ENCODE peak calls at places on chromosome 11, in five cellular contexts. One of them, this sample, is unnamed.

GRCh38 chr11:57668467-57668890 is 565 bp downstream of the ZDHHC5 start:
- DNase-seq in heart left ventricle: no peak
- DNase-seq in upper lobe of right lung: no peak
- DNase-seq in colonic mucosa: no peak
- DNase-seq in A549: no peak
- DNase-seq in this sample: no peak

GRCh38 chr11:40280161-40281054 is 1179.0 kb downstream of the LRRC4C start:
- DNase-seq in heart left ventricle: peak; percentile 56
- DNase-seq in upper lobe of right lung: no peak
- DNase-seq in colonic mucosa: no peak
- DNase-seq in A549: no peak
- DNase-seq in this sample: no peak

GRCh38 chr11:109929308-109929707 is 163.9 kb upstream of the ZC3H12C start:
- DNase-seq in heart left ventricle: no peak
- DNase-seq in upper lobe of right lung: no peak
- DNase-seq in colonic mucosa: no peak
- DNase-seq in A549: no peak
- DNase-seq in this sample: no peak

GRCh38 chr11:13215157-13215556 is 62.4 kb upstream of the BMAL1 start:
- DNase-seq in heart left ventricle: no peak
- DNase-seq in upper lobe of right lung: no peak
- DNase-seq in colonic mucosa: no peak
- DNase-seq in A549: peak; percentile 82
- DNase-seq in this sample: no peak

GRCh38 chr11:28144808-28145207 is 36.6 kb downstream of the METTL15 start:
- DNase-seq in heart left ventricle: no peak
- DNase-seq in upper lobe of right lung: no peak
- DNase-seq in colonic mucosa: no peak
- DNase-seq in A549: no peak
- DNase-seq in this sample: no peak

GRCh38 chr11:12253843-12254281 is 123.5 kb upstream of the PARVA start:
- DNase-seq in heart left ventricle: no peak
- DNase-seq in upper lobe of right lung: no peak
- DNase-seq in colonic mucosa: peak; percentile 70
- DNase-seq in A549: no peak
- DNase-seq in this sample: peak; percentile 87

GRCh38 chr11:44568706-44569473 is 3.4 kb downstream of the CD82 start:
- DNase-seq in heart left ventricle: peak; percentile 83
- DNase-seq in upper lobe of right lung: peak; percentile 82
- DNase-seq in colonic mucosa: peak; percentile 67
- DNase-seq in A549: peak; percentile 43
- DNase-seq in this sample: no peak

GRCh38 chr11:108654994-108655631 is 9.8 kb upstream of the DDX10 start:
- DNase-seq in heart left ventricle: no peak
- DNase-seq in upper lobe of right lung: no peak
- DNase-seq in colonic mucosa: peak; percentile 63
- DNase-seq in A549: peak; percentile 54
- DNase-seq in this sample: peak; percentile 66

GRCh38 chr11:120510406-120511115 is 987 bp upstream of the GRIK4 start:
- DNase-seq in heart left ventricle: no peak
- DNase-seq in upper lobe of right lung: peak; percentile 53
- DNase-seq in colonic mucosa: no peak
- DNase-seq in A549: no peak
- DNase-seq in this sample: no peak

GRCh38 chr11:96341237-96342130 is 1.5 kb downstream of the MAML2 start:
- DNase-seq in heart left ventricle: peak; percentile 51
- DNase-seq in upper lobe of right lung: peak; percentile 83
- DNase-seq in colonic mucosa: peak; percentile 71
- DNase-seq in A549: peak; percentile 9
- DNase-seq in this sample: peak; percentile 33

GRCh38 chr11:103406357-103406756 is 297.1 kb downstream of the DYNC2H1 start:
- DNase-seq in heart left ventricle: no peak
- DNase-seq in upper lobe of right lung: no peak
- DNase-seq in colonic mucosa: no peak
- DNase-seq in A549: no peak
- DNase-seq in this sample: no peak

GRCh38 chr11:134357545-134357839 is 25.7 kb downstream of the GLB1L2 start:
- DNase-seq in heart left ventricle: no peak
- DNase-seq in upper lobe of right lung: no peak
- DNase-seq in colonic mucosa: no peak
- DNase-seq in A549: no peak
- DNase-seq in this sample: no peak

GRCh38 chr11:103633037-103633788 is 403.2 kb upstream of the DDI1 start:
- DNase-seq in heart left ventricle: no peak
- DNase-seq in upper lobe of right lung: no peak
- DNase-seq in colonic mucosa: no peak
- DNase-seq in A549: no peak
- DNase-seq in this sample: no peak

GRCh38 chr11:113634940-113635575 is 71.0 kb downstream of the TMPRSS5 start:
- DNase-seq in heart left ventricle: no peak
- DNase-seq in upper lobe of right lung: no peak
- DNase-seq in colonic mucosa: no peak
- DNase-seq in A549: no peak
- DNase-seq in this sample: no peak

GRCh38 chr11:119793335-119793984 is 64.5 kb upstream of the NECTIN1 start:
- DNase-seq in heart left ventricle: no peak
- DNase-seq in upper lobe of right lung: peak; percentile 46
- DNase-seq in colonic mucosa: no peak
- DNase-seq in A549: no peak
- DNase-seq in this sample: no peak

GRCh38 chr11:72295471-72295870 is 51.5 kb upstream of the PHOX2A start:
- DNase-seq in heart left ventricle: no peak
- DNase-seq in upper lobe of right lung: no peak
- DNase-seq in colonic mucosa: no peak
- DNase-seq in A549: no peak
- DNase-seq in this sample: no peak

GRCh38 chr11:6298605-6299004 is 21.7 kb downstream of the CAVIN3 start:
- DNase-seq in heart left ventricle: peak; percentile 69
- DNase-seq in upper lobe of right lung: peak; percentile 65
- DNase-seq in colonic mucosa: peak; percentile 21
- DNase-seq in A549: peak; percentile 72
- DNase-seq in this sample: peak; percentile 85

GRCh38 chr11:69142894-69143293 is 12.8 kb upstream of the SMIM38 start:
- DNase-seq in heart left ventricle: no peak
- DNase-seq in upper lobe of right lung: no peak
- DNase-seq in colonic mucosa: no peak
- DNase-seq in A549: no peak
- DNase-seq in this sample: no peak

GRCh38 chr11:116276051-116277044 is 496.4 kb downstream of the BUD13 start:
- DNase-seq in heart left ventricle: peak; percentile 72
- DNase-seq in upper lobe of right lung: peak; percentile 91
- DNase-seq in colonic mucosa: peak; percentile 83
- DNase-seq in A549: peak; percentile 82
- DNase-seq in this sample: peak; percentile 79

GRCh38 chr11:132586801-132587200 is 945.5 kb downstream of the OPCML start:
- DNase-seq in heart left ventricle: no peak
- DNase-seq in upper lobe of right lung: no peak
- DNase-seq in colonic mucosa: no peak
- DNase-seq in A549: no peak
- DNase-seq in this sample: no peak

GRCh38 chr11:14650064-14650463 is 6.5 kb downstream of the PDE3B start:
- DNase-seq in heart left ventricle: no peak
- DNase-seq in upper lobe of right lung: no peak
- DNase-seq in colonic mucosa: no peak
- DNase-seq in A549: no peak
- DNase-seq in this sample: no peak

GRCh38 chr11:10407055-10407454 is 48.0 kb upstream of the AMPD3 start:
- DNase-seq in heart left ventricle: no peak
- DNase-seq in upper lobe of right lung: no peak
- DNase-seq in colonic mucosa: no peak
- DNase-seq in A549: peak; percentile 74
- DNase-seq in this sample: no peak

GRCh38 chr11:13868710-13869403 is 93.7 kb upstream of the SPON1 start:
- DNase-seq in heart left ventricle: no peak
- DNase-seq in upper lobe of right lung: no peak
- DNase-seq in colonic mucosa: no peak
- DNase-seq in A549: no peak
- DNase-seq in this sample: no peak

GRCh38 chr11:127000991-127001390 is 421 bp upstream of the KIRREL3 start:
- DNase-seq in heart left ventricle: no peak
- DNase-seq in upper lobe of right lung: no peak
- DNase-seq in colonic mucosa: no peak
- DNase-seq in A549: no peak
- DNase-seq in this sample: no peak

GRCh38 chr11:126997196-126997595 is 3.4 kb downstream of the KIRREL3 start:
- DNase-seq in heart left ventricle: no peak
- DNase-seq in upper lobe of right lung: no peak
- DNase-seq in colonic mucosa: no peak
- DNase-seq in A549: no peak
- DNase-seq in this sample: no peak

GRCh38 chr11:126997641-126998040 is 2.9 kb downstream of the KIRREL3 start:
- DNase-seq in heart left ventricle: no peak
- DNase-seq in upper lobe of right lung: no peak
- DNase-seq in colonic mucosa: no peak
- DNase-seq in A549: no peak
- DNase-seq in this sample: no peak

GRCh38 chr11:127000291-127000968 is at the start of gene KIRREL3:
- DNase-seq in heart left ventricle: no peak
- DNase-seq in upper lobe of right lung: no peak
- DNase-seq in colonic mucosa: no peak
- DNase-seq in A549: peak; percentile 33
- DNase-seq in this sample: no peak

GRCh38 chr11:126999366-126999765 is 1.2 kb downstream of the KIRREL3 start:
- DNase-seq in heart left ventricle: no peak
- DNase-seq in upper lobe of right lung: no peak
- DNase-seq in colonic mucosa: no peak
- DNase-seq in A549: no peak
- DNase-seq in this sample: no peak
- H3K4me3 ChIP-seq in heart left ventricle: no peak overlapping the region
- H3K4me3 ChIP-seq in upper lobe of right lung: no peak overlapping the region
- H3K4me3 ChIP-seq in colonic mucosa: no peak overlapping the region
- H3K4me3 ChIP-seq in A549: peak overlapping the region; percentile 64
- H3K4me3 ChIP-seq in this sample: no peak overlapping the region

GRCh38 chr11:130846606-130847005 is 69.7 kb downstream of the SNX19 start:
- DNase-seq in heart left ventricle: no peak
- DNase-seq in upper lobe of right lung: no peak
- DNase-seq in colonic mucosa: no peak
- DNase-seq in A549: peak; percentile 4
- DNase-seq in this sample: no peak

GRCh38 chr11:130849215-130849568 is 67.1 kb downstream of the SNX19 start:
- DNase-seq in heart left ventricle: no peak
- DNase-seq in upper lobe of right lung: no peak
- DNase-seq in colonic mucosa: no peak
- DNase-seq in A549: no peak
- DNase-seq in this sample: no peak

GRCh38 chr11:130850185-130850944 is 65.9 kb downstream of the SNX19 start:
- DNase-seq in heart left ventricle: no peak
- DNase-seq in upper lobe of right lung: no peak
- DNase-seq in colonic mucosa: no peak
- DNase-seq in A549: no peak
- DNase-seq in this sample: no peak

GRCh38 chr11:130848361-130849214 is 67.7 kb downstream of the SNX19 start:
- DNase-seq in heart left ventricle: no peak
- DNase-seq in upper lobe of right lung: no peak
- DNase-seq in colonic mucosa: no peak
- DNase-seq in A549: no peak
- DNase-seq in this sample: no peak

DNA sequence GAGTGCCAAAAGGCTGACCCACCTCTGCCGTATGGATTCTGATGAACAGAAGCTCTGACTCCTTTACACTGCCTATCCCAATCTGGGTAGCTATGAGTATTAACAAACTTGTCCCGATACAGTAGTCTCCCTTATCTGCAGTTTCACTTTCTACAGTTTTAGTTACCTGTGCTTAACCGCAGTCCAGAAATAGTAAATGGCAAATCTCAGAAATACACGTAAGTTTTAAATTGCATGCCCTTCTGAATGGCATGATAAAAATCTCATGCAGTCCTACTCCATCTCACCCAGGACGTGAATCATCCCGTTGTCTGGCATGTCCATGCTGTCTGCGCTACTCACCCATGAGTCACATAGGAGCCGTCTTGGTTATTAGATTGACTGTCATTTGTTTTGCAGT is 68.8 kb downstream of the SNX19 start:
- DNase-seq in heart left ventricle: no peak
- DNase-seq in upper lobe of right lung: no peak
- DNase-seq in colonic mucosa: no peak
- DNase-seq in A549: peak; percentile 75
- DNase-seq in this sample: no peak
- H3K4me3 ChIP-seq in heart left ventricle: no peak overlapping the region
- H3K4me3 ChIP-seq in upper lobe of right lung: no peak overlapping the region
- H3K4me3 ChIP-seq in colonic mucosa: no peak overlapping the region
- H3K4me3 ChIP-seq in A549: no peak overlapping the region
- H3K4me3 ChIP-seq in this sample: no peak overlapping the region

DNA sequence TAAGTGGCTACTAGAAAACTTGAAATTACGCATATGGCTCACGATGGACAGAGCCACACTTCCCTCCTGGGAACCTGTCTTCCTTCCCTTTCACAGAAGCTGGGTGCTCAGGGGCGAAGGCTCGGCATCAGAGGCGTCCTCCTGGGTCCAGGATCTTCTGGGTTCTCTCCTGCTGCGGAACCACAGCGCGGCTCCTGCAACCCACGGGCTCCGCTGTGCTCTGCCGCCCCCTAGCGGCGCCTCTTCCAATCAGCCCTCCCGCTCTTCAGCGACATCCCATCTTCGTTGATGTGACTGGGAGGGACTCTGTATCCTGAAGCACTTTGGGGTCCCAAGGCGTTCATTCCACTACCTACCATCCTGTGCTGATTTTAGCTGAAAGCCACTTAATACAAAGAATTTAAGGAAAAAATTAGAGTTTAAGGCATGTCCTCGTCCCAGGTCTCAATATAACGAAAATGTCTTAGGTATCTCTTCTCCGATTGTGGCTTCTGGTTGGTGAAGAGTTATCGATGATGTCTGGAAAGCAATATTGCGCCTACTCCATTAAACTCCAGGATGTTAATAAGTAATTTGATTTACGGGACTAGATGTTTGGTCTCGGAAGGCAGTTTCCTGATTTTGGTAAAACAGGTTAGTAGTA is 14.8 kb upstream of the RPS3 start:
- DNase-seq in heart left ventricle: peak; percentile 85
- DNase-seq in upper lobe of right lung: peak; percentile 91
- DNase-seq in colonic mucosa: peak; percentile 89
- DNase-seq in A549: peak; percentile 83
- DNase-seq in this sample: peak; percentile 81
- H3K4me3 ChIP-seq in heart left ventricle: no peak overlapping the region
- H3K4me3 ChIP-seq in upper lobe of right lung: no peak overlapping the region
- H3K4me3 ChIP-seq in colonic mucosa: no peak overlapping the region
- H3K4me3 ChIP-seq in A549: no peak overlapping the region
- H3K4me3 ChIP-seq in this sample: no peak overlapping the region

DNA sequence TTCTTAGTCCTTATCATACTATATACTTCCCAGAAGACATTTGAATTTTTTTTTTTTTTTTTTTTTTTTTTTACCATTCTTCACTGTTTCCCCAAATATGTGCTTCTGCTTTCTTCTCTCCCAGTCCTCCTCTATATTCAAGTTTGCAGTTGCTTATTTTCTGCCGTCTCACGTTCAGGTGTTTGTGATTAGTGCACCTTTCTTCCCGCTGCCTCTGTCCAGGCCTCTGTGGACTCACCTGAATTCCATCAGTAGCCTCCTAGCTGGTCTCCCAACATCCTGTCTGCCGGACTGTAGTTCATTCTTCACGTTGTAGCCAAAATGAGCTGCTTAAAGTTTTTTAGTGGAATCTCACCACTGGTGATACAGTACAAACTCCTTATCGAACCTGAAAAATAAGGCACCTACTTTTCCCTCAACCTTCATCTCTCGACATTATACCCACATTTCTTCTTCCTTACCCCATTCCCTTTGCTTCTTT is 795 bp upstream of the MSANTD4 start:
- DNase-seq in heart left ventricle: no peak
- DNase-seq in upper lobe of right lung: no peak
- DNase-seq in colonic mucosa: peak; percentile 17
- DNase-seq in A549: no peak
- DNase-seq in this sample: no peak
- H3K4me3 ChIP-seq in heart left ventricle: peak overlapping the region; percentile 90
- H3K4me3 ChIP-seq in upper lobe of right lung: peak overlapping the region; percentile 86
- H3K4me3 ChIP-seq in colonic mucosa: peak overlapping the region; percentile 90
- H3K4me3 ChIP-seq in A549: peak overlapping the region; percentile 49
- H3K4me3 ChIP-seq in this sample: peak overlapping the region; percentile 76